ENCODE peak calls at places on chromosomes 5 and 9, in six cellular contexts. V is Right ventricle myocardium superior; E is T-helper 2 cell; A is anterior cingulate cortex; Z is central memory CD4-positive, alpha-beta T cell; Q is NCI-H1105 treated with DMSO at 0.1 percent for 48 hours. B is an unnamed sample.

GRCh38 chr5:155402927-155403645 is 389.5 kb downstream of the KIF4B start:
- DNase-seq in V (no peak), E (no peak), A (no peak), Z (no peak), Q (peak), B (no peak)

GRCh38 chr9:122822056-122822455 is 6.3 kb downstream of the PDCL start:
- DNase-seq in V (no peak), E (no peak), A (no peak), Z (no peak), Q (no peak), B (no peak)

GRCh38 chr5:174552428-174552827 is 172.0 kb upstream of the MSX2 start:
- DNase-seq in V (no peak), E (no peak), A (no peak), Z (no peak), Q (no peak), B (no peak)

GRCh38 chr9:133887540-133888047 is 104.5 kb downstream of the VAV2 start:
- DNase-seq in V (no peak), E (no peak), A (no peak), Z (no peak), Q (no peak), B (no peak)

GRCh38 chr9:83267741-83268140 is 204.8 kb upstream of the RASEF start:
- DNase-seq in V (no peak), E (no peak), A (no peak), Z (no peak), Q (no peak), B (no peak)

GRCh38 chr9:12274577-12274976 is 418.6 kb upstream of the TYRP1 start:
- DNase-seq in V (no peak), E (no peak), A (no peak), Z (no peak), Q (no peak), B (no peak)

GRCh38 chr9:127509955-127510299 is 58.6 kb downstream of the LRSAM1 start:
- DNase-seq in V (no peak), E (no peak), A (no peak), Z (no peak), Q (no peak), B (no peak)

GRCh38 chr9:92147030-92147853 is 32.0 kb upstream of the SPTLC1 start:
- DNase-seq in V (no peak), E (no peak), A (no peak), Z (no peak), Q (peak), B (no peak)

GRCh38 chr9:5897851-5898250 is 7.2 kb downstream of the MLANA start:
- DNase-seq in V (no peak), E (no peak), A (no peak), Z (no peak), Q (no peak), B (peak)

GRCh38 chr9:134295101-134295745 is 31.0 kb upstream of the RXRA start:
- DNase-seq in V (peak), E (no peak), A (no peak), Z (no peak), Q (no peak), B (no peak)

GRCh38 chr5:142522983-142523382 is 162.9 kb downstream of the FGF1 start:
- DNase-seq in V (no peak), E (no peak), A (no peak), Z (no peak), Q (no peak), B (no peak)

GRCh38 chr5:44506561-44506960 is 117.3 kb upstream of the FGF10 start:
- DNase-seq in V (no peak), E (no peak), A (no peak), Z (no peak), Q (no peak), B (no peak)

GRCh38 chr5:167684251-167684650 is 607.2 kb upstream of the WWC1 start:
- DNase-seq in V (no peak), E (no peak), A (no peak), Z (no peak), Q (no peak), B (no peak)

GRCh38 chr5:175922192-175922885 is 45.8 kb downstream of the THOC3 start:
- DNase-seq in V (no peak), E (no peak), A (no peak), Z (no peak), Q (no peak), B (peak)

GRCh38 chr9:37986771-37987258 is 82.2 kb downstream of the SHB start:
- DNase-seq in V (no peak), E (no peak), A (no peak), Z (no peak), Q (no peak), B (no peak)

GRCh38 chr5:138273834-138274188 is 610 bp downstream of the GFRA3 start:
- DNase-seq in V (no peak), E (no peak), A (no peak), Z (no peak), Q (no peak), B (no peak)

GRCh38 chr5:120465281-120465961 is 1.3 kb downstream of the PRR16 start:
- DNase-seq in V (peak), E (no peak), A (no peak), Z (no peak), Q (peak), B (no peak)

GRCh38 chr9:33159760-33160127 is 7.4 kb downstream of the B4GALT1 start:
- DNase-seq in V (peak), E (peak), A (no peak), Z (peak), Q (no peak), B (no peak)

GRCh38 chr9:91844170-91844569 is 105.9 kb downstream of the ROR2 start:
- DNase-seq in V (peak), E (no peak), A (peak), Z (no peak), Q (no peak), B (no peak)

GRCh38 chr5:165130656-165131055 is 1625.2 kb downstream of the MAT2B start:
- DNase-seq in V (no peak), E (no peak), A (no peak), Z (no peak), Q (no peak), B (no peak)

GRCh38 chr5:85000671-85001070 is 616.0 kb upstream of the EDIL3 start:
- DNase-seq in V (no peak), E (no peak), A (no peak), Z (no peak), Q (no peak), B (no peak)

GRCh38 chr5:154287136-154287535 is 96.6 kb downstream of the GALNT10 start:
- DNase-seq in V (no peak), E (no peak), A (no peak), Z (no peak), Q (no peak), B (peak)

GRCh38 chr9:37449877-37450632 is 15.2 kb downstream of the ZBTB5 start:
- DNase-seq in V (no peak), E (no peak), A (no peak), Z (no peak), Q (no peak), B (no peak)

GRCh38 chr5:54073735-54074134 is 236.6 kb downstream of the ARL15 start:
- DNase-seq in V (no peak), E (no peak), A (no peak), Z (no peak), Q (no peak), B (no peak)

GRCh38 chr9:22129134-22129533 is 120.0 kb upstream of the CDKN2B start:
- DNase-seq in V (no peak), E (no peak), A (no peak), Z (no peak), Q (no peak), B (no peak)

GRCh38 chr9:79574166-79574565 is 2.4 kb downstream of the TLE4 start:
- DNase-seq in V (no peak), E (no peak), A (no peak), Z (no peak), Q (no peak), B (no peak)

GRCh38 chr9:93005876-93006275 is 52.6 kb upstream of the SUSD3 start:
- DNase-seq in V (no peak), E (no peak), A (no peak), Z (no peak), Q (no peak), B (no peak)

GRCh38 chr5:176541338-176542134 is 4.3 kb upstream of the RNF44 start:
- DNase-seq in V (peak), E (peak), A (no peak), Z (peak), Q (no peak), B (no peak)

GRCh38 chr5:141821430-141821925 is 56.7 kb downstream of the PCDH1 start:
- DNase-seq in V (no peak), E (no peak), A (peak), Z (no peak), Q (no peak), B (no peak)

GRCh38 chr5:164809831-164810230 is 1304.4 kb downstream of the MAT2B start:
- DNase-seq in V (no peak), E (no peak), A (no peak), Z (no peak), Q (no peak), B (no peak)

GRCh38 chr9:3238241-3238640 is 287.6 kb downstream of the RFX3 start:
- DNase-seq in V (no peak), E (no peak), A (no peak), Z (no peak), Q (no peak), B (no peak)

GRCh38 chr5:34771076-34771475 is 67.9 kb upstream of the TTC23L start:
- DNase-seq in V (no peak), E (no peak), A (no peak), Z (no peak), Q (no peak), B (no peak)

GRCh38 chr9:87713278-87713989 is 12.5 kb upstream of the CTSL start:
- DNase-seq in V (peak), E (peak), A (no peak), Z (no peak), Q (no peak), B (peak)

GRCh38 chr5:150605546-150605945 is 34.9 kb upstream of the SYNPO start:
- DNase-seq in V (peak), E (no peak), A (no peak), Z (no peak), Q (no peak), B (no peak)

GRCh38 chr9:12776775-12777055 is 1.9 kb downstream of the LURAP1L start:
- DNase-seq in V (no peak), E (no peak), A (no peak), Z (no peak), Q (no peak), B (no peak)

GRCh38 chr5:133277744-133278143 is 225.9 kb downstream of the HSPA4 start:
- DNase-seq in V (no peak), E (no peak), A (no peak), Z (no peak), Q (no peak), B (no peak)

GRCh38 chr9:111599092-111599947 is at the start of gene PTGR1:
- DNase-seq in V (peak), E (peak), A (peak), Z (no peak), Q (no peak), B (peak)

GRCh38 chr9:126587187-126588185 is 26.2 kb upstream of the LMX1B start:
- DNase-seq in V (peak), E (no peak), A (peak), Z (no peak), Q (no peak), B (no peak)

GRCh38 chr5:85311536-85311935 is 926.9 kb upstream of the EDIL3 start:
- DNase-seq in V (no peak), E (no peak), A (no peak), Z (no peak), Q (no peak), B (no peak)